ENCODE peak calls at places on chromosomes 6 and 20, in six cellular contexts. Q is MM.1S, G is HCT116, P is IMR-90, L is neural progenitor cell, I is neuronal stem cell. M is an unnamed sample.

GRCh38 chr6:134309227-134309626 is 8.7 kb downstream of the SGK1 start:
- DNase-seq in Q (no peak), G (no peak), P (no peak), L (no peak), I (no peak), M (no peak)

GRCh38 chr6:72580281-72580940 is 41.5 kb upstream of the KCNQ5 start:
- DNase-seq in Q (peak), G (peak), P (peak), L (peak), I (no peak), M (peak)

GRCh38 chr6:129844118-129844891 is 16.8 kb downstream of the TMEM244 start:
- DNase-seq in Q (no peak), G (peak), P (peak), L (peak), I (peak), M (peak)

GRCh38 chr20:36238760-36239159 is 2.5 kb downstream of the AAR2 start:
- DNase-seq in Q (no peak), G (no peak), P (no peak), L (no peak), I (no peak), M (no peak)

GRCh38 chr6:154111025-154111424 is 72.0 kb downstream of the OPRM1 start:
- DNase-seq in Q (no peak), G (no peak), P (no peak), L (no peak), I (no peak), M (no peak)

GRCh38 chr6:125888989-125889656 is 67.4 kb upstream of the HINT3 start:
- DNase-seq in Q (peak), G (peak), P (peak), L (peak), I (peak), M (peak)

GRCh38 chr6:127180421-127180820 is 62.0 kb downstream of the RSPO3 start:
- DNase-seq in Q (no peak), G (no peak), P (no peak), L (no peak), I (no peak), M (peak)

GRCh38 chr20:48898210-48898609 is 23.3 kb upstream of the ARFGEF2 start:
- DNase-seq in Q (no peak), G (no peak), P (peak), L (no peak), I (no peak), M (peak)

GRCh38 chr6:143222758-143223334 is 162.2 kb downstream of the AIG1 start:
- DNase-seq in Q (no peak), G (no peak), P (no peak), L (no peak), I (no peak), M (no peak)

GRCh38 chr6:139402935-139403386 is 28.5 kb upstream of the CITED2 start:
- DNase-seq in Q (no peak), G (no peak), P (peak), L (no peak), I (no peak), M (peak)

GRCh38 chr6:106446287-106446885 is 85.9 kb downstream of the CRYBG1 start:
- DNase-seq in Q (peak), G (no peak), P (peak), L (no peak), I (no peak), M (no peak)

GRCh38 chr20:8856668-8857067 is 212.2 kb upstream of the PLCB4 start:
- DNase-seq in Q (no peak), G (no peak), P (no peak), L (no peak), I (no peak), M (no peak)

GRCh38 chr20:32893878-32894483 is 35.3 kb downstream of the EFCAB8 start:
- DNase-seq in Q (no peak), G (no peak), P (peak), L (peak), I (peak), M (peak)

GRCh38 chr6:118918326-118918725 is 16.6 kb downstream of the MCM9 start:
- DNase-seq in Q (no peak), G (no peak), P (peak), L (no peak), I (no peak), M (peak)

GRCh38 chr20:38171301-38172010 is 6.4 kb upstream of the TGM2 start:
- DNase-seq in Q (no peak), G (no peak), P (peak), L (no peak), I (no peak), M (no peak)

GRCh38 chr6:166237611-166238010 is 70.0 kb upstream of the TBXT start:
- DNase-seq in Q (no peak), G (no peak), P (no peak), L (no peak), I (no peak), M (peak)

GRCh38 chr6:113857565-113858066 is 471 bp downstream of the MARCKS start:
- DNase-seq in Q (peak), G (no peak), P (no peak), L (peak), I (peak), M (no peak)

DNA sequence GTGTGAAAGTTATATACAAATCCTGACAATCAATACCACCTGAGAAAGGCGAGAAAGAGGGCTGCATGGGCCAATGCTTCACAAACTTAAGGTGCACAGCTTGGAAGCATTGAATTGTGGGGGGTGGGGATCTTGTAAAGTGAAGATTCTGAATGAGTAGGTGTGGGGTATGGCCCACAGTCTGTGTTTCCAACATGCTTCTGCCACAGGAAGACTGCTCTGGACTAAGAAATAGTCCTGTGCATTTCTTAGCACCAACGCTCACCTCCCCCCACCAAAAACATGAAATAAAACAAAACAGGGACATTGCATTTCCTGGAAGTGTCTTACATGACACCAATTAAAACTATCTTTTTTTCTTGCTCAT is 21.9 kb upstream of the TRAM2 start:
- DNase-seq in Q (no peak), G (no peak), P (no peak), L (no peak), I (no peak), M (no peak)
- H3K9ac ChIP-seq in Q (no peak), G (no peak), P (no peak), L (no peak), I (no peak), M (no peak)

DNA sequence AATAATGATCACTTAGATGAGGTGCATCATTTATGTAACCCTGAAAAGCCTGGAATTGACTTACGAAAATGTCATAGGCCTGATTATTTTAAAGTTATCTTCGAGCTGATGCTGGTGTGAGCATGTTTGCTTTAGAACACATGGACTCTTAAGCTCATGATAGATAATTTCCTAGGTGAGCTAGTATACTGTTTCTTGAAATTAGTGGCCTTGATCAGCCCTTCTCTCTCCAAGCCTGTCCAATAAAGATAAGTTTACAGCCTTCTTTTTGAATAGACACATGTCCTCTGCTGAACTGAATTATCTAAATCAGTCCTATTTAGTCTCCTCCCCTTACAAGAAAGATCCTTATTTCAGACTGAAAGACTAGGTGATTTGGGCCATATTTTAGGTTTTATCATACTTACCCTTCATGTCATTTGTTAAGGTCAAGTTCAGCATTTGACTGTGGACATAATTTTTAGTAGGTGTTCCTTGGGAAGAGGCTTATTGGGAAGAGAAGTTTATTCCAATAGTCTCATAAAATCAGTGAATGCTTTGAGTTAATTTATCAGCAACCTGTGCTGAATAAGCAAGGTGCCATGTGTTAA is 15.3 kb downstream of the FOXO3 start:
- DNase-seq in Q (peak), G (no peak), P (no peak), L (no peak), I (no peak), M (no peak)
- H3K4me2 ChIP-seq in Q (peak), G (no peak), P (no peak), L (no peak), I (no peak), M (no peak)

GRCh38 chr6:150005761-150006651 is 19.3 kb downstream of the RAET1L start:
- DNase-seq in Q (no peak), G (no peak), P (no peak), L (no peak), I (no peak), M (no peak)
- H3K9ac ChIP-seq in Q (no peak), G (peak), P (no peak), L (no peak), I (no peak), M (no peak)

GRCh38 chr6:37742401-37742760 is 44.7 kb upstream of the MDGA1 start:
- DNase-seq in Q (no peak), G (no peak), P (no peak), L (no peak), I (no peak), M (no peak)
- H3K4me2 ChIP-seq in Q (no peak), G (peak), P (no peak), L (no peak), I (no peak), M (no peak)

GRCh38 chr6:44262467-44263356 is 2.6 kb downstream of the NFKBIE start:
- DNase-seq in Q (peak), G (no peak), P (no peak), L (no peak), I (no peak), M (no peak)
- H3K9ac ChIP-seq in Q (peak), G (no peak), P (peak), L (peak), I (no peak), M (no peak)

GRCh38 chr6:6843057-6843627 is 254.6 kb downstream of the LY86 start:
- DNase-seq in Q (no peak), G (no peak), P (peak), L (no peak), I (no peak), M (peak)

GRCh38 chr6:6843777-6844176 is 255.3 kb downstream of the LY86 start:
- DNase-seq in Q (no peak), G (no peak), P (no peak), L (no peak), I (no peak), M (no peak)

GRCh38 chr6:6842301-6842700 is 253.8 kb downstream of the LY86 start:
- DNase-seq in Q (no peak), G (no peak), P (no peak), L (no peak), I (no peak), M (no peak)

GRCh38 chr6:6841571-6841970 is 253.1 kb downstream of the LY86 start:
- DNase-seq in Q (no peak), G (no peak), P (no peak), L (no peak), I (no peak), M (no peak)

DNA sequence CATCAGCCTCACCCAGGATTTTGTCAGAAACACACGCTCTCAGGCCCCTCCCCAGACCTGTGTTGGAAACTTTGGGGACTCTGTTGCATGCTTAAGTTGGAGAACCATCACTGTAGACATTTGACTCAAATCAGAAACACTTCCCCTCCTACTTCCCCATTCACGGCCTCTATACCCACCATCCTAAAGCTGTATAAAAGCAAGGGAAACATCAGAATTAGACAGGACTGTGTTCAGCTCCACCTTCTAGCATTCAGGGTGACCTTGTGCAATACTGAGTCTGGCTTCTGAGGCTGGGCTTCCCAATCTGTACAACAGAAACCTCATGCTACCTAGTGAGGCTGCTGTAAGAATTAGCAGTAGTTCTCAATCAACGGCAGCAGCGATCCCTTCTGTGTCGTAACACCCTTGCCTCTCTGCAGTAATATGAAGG is 252.3 kb downstream of the LY86 start:
- DNase-seq in Q (no peak), G (no peak), P (no peak), L (no peak), I (no peak), M (no peak)
- H3K4me2 ChIP-seq in Q (no peak), G (no peak), P (no peak), L (no peak), I (no peak), M (no peak)

GRCh38 chr6:90271831-90272230 is 24.8 kb downstream of the BACH2 start:
- DNase-seq in Q (no peak), G (no peak), P (no peak), L (no peak), I (no peak), M (no peak)

GRCh38 chr6:90273863-90274262 is 22.8 kb downstream of the BACH2 start:
- DNase-seq in Q (no peak), G (no peak), P (no peak), L (no peak), I (no peak), M (no peak)

GRCh38 chr6:90278129-90278528 is 18.5 kb downstream of the BACH2 start:
- DNase-seq in Q (no peak), G (no peak), P (no peak), L (no peak), I (no peak), M (no peak)

GRCh38 chr6:90274481-90275030 is 22.1 kb downstream of the BACH2 start:
- DNase-seq in Q (no peak), G (no peak), P (no peak), L (peak), I (no peak), M (no peak)

DNA sequence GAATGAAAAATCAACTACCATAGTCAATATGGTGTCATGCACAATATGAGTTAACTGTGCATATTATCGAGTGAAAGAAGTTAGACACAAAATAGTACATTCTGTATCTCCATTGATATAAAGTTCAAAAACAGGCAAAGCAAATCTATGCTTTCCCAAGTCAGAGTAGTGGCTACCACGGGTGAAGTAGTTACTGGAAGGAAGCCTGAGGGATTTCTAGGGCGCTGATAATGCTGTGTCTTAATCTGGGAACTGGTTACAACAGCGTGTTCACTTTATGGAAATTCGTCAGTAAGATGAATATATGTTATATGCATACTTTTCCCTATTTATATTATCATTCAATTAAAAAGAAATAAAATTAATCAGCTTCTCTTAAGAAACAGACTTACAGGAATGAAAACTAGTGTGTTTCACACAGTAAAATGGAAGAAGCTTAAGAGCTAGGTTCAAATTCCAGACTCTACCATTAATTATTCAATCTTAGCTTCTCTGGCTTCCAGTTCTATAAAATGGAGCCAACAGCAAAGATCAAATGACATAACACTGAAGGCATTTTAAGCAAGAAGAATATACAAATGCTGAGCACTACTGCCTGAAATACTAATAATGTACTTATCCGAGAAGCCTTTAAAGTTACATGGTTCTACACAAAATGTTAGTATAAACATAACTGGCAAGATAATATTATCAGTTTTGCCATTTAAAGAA is 19.2 kb downstream of the BACH2 start:
- DNase-seq in Q (no peak), G (no peak), P (peak), L (no peak), I (no peak), M (no peak)
- H3K9ac ChIP-seq in Q (no peak), G (no peak), P (no peak), L (no peak), I (no peak), M (no peak)

GRCh38 chr20:41287327-41287726 is 30.2 kb downstream of the ZHX3 start:
- DNase-seq in Q (no peak), G (no peak), P (peak), L (no peak), I (no peak), M (peak)
- H3K4me2 ChIP-seq in Q (no peak), G (no peak), P (peak), L (no peak), I (no peak), M (no peak)

GRCh38 chr20:44694159-44694558 is 21.0 kb upstream of the CCN5 start:
- DNase-seq in Q (no peak), G (no peak), P (no peak), L (no peak), I (no peak), M (no peak)

GRCh38 chr20:44693625-44694024 is 21.5 kb upstream of the CCN5 start:
- DNase-seq in Q (no peak), G (no peak), P (no peak), L (no peak), I (no peak), M (no peak)

GRCh38 chr20:44690781-44691423 is 24.3 kb upstream of the CCN5 start:
- DNase-seq in Q (no peak), G (no peak), P (no peak), L (no peak), I (no peak), M (no peak)

GRCh38 chr20:44691424-44692423 is 23.4 kb upstream of the CCN5 start:
- DNase-seq in Q (no peak), G (no peak), P (no peak), L (no peak), I (no peak), M (peak)

GRCh38 chr20:44692932-44693476 is 22.2 kb upstream of the CCN5 start:
- DNase-seq in Q (no peak), G (peak), P (peak), L (no peak), I (no peak), M (peak)
- H3K9ac ChIP-seq in Q (no peak), G (peak), P (no peak), L (no peak), I (no peak), M (no peak)